ENCODE peak calls at places on chromosomes 16 and 17, in four cellular contexts. W is stimulated activated CD8-positive, alpha-beta memory T cell treated with anti-CD3 and anti-CD28 coated beads, Interleukin-15, amount 100 ng/mL, for 1 hour; E is GM12865; I is activated CD4-positive, alpha-beta memory T cell treated with anti-CD3 and anti-CD28 coated beads, Interleukin-2, amount 10 ng/mL, durations not matched to agents 7 days and 5 days. H is an unnamed sample.

GRCh38 chr17:5355416-5356129 is 63.9 kb downstream of the NUP88 start:
- DNase-seq in W (no peak), E (no peak), I (no peak), H (no peak)

GRCh38 chr17:38572665-38573365 is 32.9 kb downstream of the SRCIN1 start:
- DNase-seq in W (no peak), E (no peak), I (no peak), H (peak)

GRCh38 chr16:85334718-85335583 is 222.7 kb upstream of the CIBAR2 start:
- DNase-seq in W (no peak), E (no peak), I (no peak), H (no peak)

GRCh38 chr16:27640277-27640600 is 90.3 kb downstream of the KATNIP start:
- DNase-seq in W (no peak), E (no peak), I (no peak), H (no peak)

GRCh38 chr17:74485841-74486240 is 19.4 kb downstream of the CD300A start:
- DNase-seq in W (no peak), E (no peak), I (no peak), H (no peak)

GRCh38 chr17:34533811-34534527 is 45.4 kb upstream of the TMEM132E start:
- DNase-seq in W (no peak), E (no peak), I (no peak), H (no peak)

GRCh38 chr17:59680314-59680713 is 26.9 kb downstream of the PTRH2 start:
- DNase-seq in W (no peak), E (no peak), I (no peak), H (no peak)

GRCh38 chr17:40610359-40610758 is 37.3 kb downstream of the SMARCE1 start:
- DNase-seq in W (no peak), E (peak), I (no peak), H (no peak)

GRCh38 chr17:80430446-80431245 is 15.7 kb downstream of the ENDOV start:
- DNase-seq in W (no peak), E (no peak), I (no peak), H (no peak)

GRCh38 chr16:66247516-66248089 is 118.9 kb upstream of the CDH5 start:
- DNase-seq in W (no peak), E (no peak), I (no peak), H (no peak)

GRCh38 chr16:46757339-46758050 is 9.4 kb upstream of the MYLK3 start:
- DNase-seq in W (no peak), E (no peak), I (no peak), H (no peak)

GRCh38 chr17:14833201-14833773 is 431.8 kb downstream of the PMP22 start:
- DNase-seq in W (no peak), E (no peak), I (no peak), H (peak)

GRCh38 chr17:57294629-57295501 is 38.5 kb downstream of the MSI2 start:
- DNase-seq in W (peak), E (no peak), I (no peak), H (peak)

GRCh38 chr16:7086842-7087616 is 245.6 kb upstream of the RBFOX1 start:
- DNase-seq in W (no peak), E (no peak), I (no peak), H (no peak)

GRCh38 chr17:32536736-32537646 is 50.2 kb downstream of the CDK5R1 start:
- DNase-seq in W (no peak), E (no peak), I (no peak), H (no peak)

GRCh38 chr17:2778489-2778888 is 17.7 kb upstream of the RAP1GAP2 start:
- DNase-seq in W (no peak), E (no peak), I (no peak), H (no peak)

GRCh38 chr16:67207116-67207856 is 8.4 kb downstream of the ELMO3 start:
- DNase-seq in W (no peak), E (no peak), I (no peak), H (no peak)

GRCh38 chr17:74017461-74017860 is 186.0 kb upstream of the RPL38 start:
- DNase-seq in W (no peak), E (no peak), I (no peak), H (no peak)

H was measured in DND-41.